ENCODE peak calls at places on chromosome 1, in nine cellular contexts. A, T, V, U, D, B, Z, K and M are unnamed samples.

GRCh38 chr1:11531314-11531870 is 52.4 kb downstream of the DISP3 start:
- DNase-seq in A (no peak), T (no peak), V (no peak), U (no peak), D (no peak), B (no peak), Z (no peak), K (no peak), M (no peak)

GRCh38 chr1:200912737-200913407 is 18.2 kb downstream of the INAVA start:
- DNase-seq in A (no peak), T (no peak), V (no peak), U (no peak), D (no peak), B (no peak), Z (no peak), K (peak), M (no peak)

GRCh38 chr1:14733053-14733778 is 134.7 kb downstream of the KAZN start:
- DNase-seq in A (peak), T (no peak), V (no peak), U (peak), D (no peak), B (no peak), Z (no peak), K (no peak), M (no peak)

GRCh38 chr1:79633456-79633855 is 626.9 kb upstream of the ADGRL4 start:
- DNase-seq in A (no peak), T (no peak), V (peak), U (no peak), D (no peak), B (no peak), Z (no peak), K (no peak), M (no peak)

GRCh38 chr1:99969260-99969728 is 502 bp upstream of the SLC35A3 start:
- DNase-seq in A (no peak), T (no peak), V (no peak), U (no peak), D (no peak), B (peak), Z (no peak), K (no peak), M (no peak)

GRCh38 chr1:22048351-22049192 is 3.9 kb upstream of the CDC42 start:
- DNase-seq in A (peak), T (no peak), V (peak), U (peak), D (no peak), B (peak), Z (no peak), K (no peak), M (no peak)

GRCh38 chr1:111320066-111320879 is 29.6 kb downstream of the CHIA start:
- DNase-seq in A (no peak), T (no peak), V (no peak), U (no peak), D (no peak), B (no peak), Z (no peak), K (no peak), M (no peak)

GRCh38 chr1:78483903-78484302 is 6.9 kb upstream of the PTGFR start:
- DNase-seq in A (no peak), T (no peak), V (peak), U (no peak), D (no peak), B (no peak), Z (no peak), K (no peak), M (no peak)

GRCh38 chr1:24562625-24563024 is 6.7 kb downstream of the NCMAP start:
- DNase-seq in A (no peak), T (no peak), V (no peak), U (no peak), D (no peak), B (peak), Z (no peak), K (no peak), M (no peak)

GRCh38 chr1:111618953-111619634 is 495 bp upstream of the RAP1A start:
- DNase-seq in A (no peak), T (peak), V (no peak), U (no peak), D (no peak), B (no peak), Z (no peak), K (no peak), M (peak)

GRCh38 chr1:213163278-213163711 is 112.3 kb downstream of the RPS6KC1 start:
- DNase-seq in A (no peak), T (no peak), V (no peak), U (no peak), D (no peak), B (no peak), Z (no peak), K (no peak), M (no peak)

GRCh38 chr1:168653567-168653966 is 75.4 kb downstream of the DPT start:
- DNase-seq in A (no peak), T (no peak), V (no peak), U (no peak), D (no peak), B (no peak), Z (no peak), K (no peak), M (peak)

GRCh38 chr1:28553229-28553930 is 495 bp downstream of the TRNAU1AP start:
- DNase-seq in A (no peak), T (peak), V (peak), U (no peak), D (peak), B (no peak), Z (no peak), K (peak), M (peak)

DNA sequence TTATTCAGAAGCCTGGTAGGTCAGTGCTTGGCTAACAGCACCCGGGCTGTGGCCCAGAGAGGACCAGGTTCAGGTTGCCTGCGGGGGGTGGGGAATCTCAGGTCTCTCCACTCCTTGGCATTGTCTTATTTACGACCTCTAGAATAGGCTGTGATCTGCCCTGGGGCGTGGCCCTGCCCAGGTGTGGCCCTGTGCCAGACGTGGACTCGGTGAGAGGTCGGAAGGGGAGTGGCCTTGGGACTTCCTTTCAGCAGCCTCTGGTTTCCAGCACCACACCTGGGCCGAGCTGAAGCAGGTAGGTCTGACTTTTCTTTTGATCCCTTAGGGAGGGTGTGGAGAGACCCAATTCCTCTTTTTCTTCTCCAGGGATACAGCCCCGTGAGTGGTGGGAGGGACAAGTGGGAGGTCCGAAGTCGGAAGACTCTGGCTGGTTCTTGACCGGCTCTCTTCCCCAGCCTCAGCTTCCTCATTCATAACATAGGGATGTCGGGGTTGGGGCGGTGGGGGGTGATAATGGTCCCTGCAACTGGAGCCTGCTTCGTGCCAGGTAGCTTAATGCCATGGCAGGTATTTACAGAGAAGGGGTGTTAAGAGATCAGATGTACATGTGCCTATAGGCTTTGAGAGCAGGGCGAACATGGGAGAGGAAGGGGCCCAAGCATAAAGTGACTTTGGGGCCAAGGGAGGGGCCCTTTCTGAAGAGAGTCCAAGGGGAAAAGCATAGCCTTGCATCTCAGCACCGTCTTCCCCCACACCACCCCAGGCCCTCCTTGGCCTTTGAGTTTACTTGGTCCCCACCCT is 16.5 kb downstream of the ACOT11 start:
- DNase-seq in A (peak), T (peak), V (no peak), U (no peak), D (no peak), B (no peak), Z (no peak), K (no peak), M (no peak)
- TF ChIP-seq POLR2A in A (no peak), T (peak), V (no peak), U (no peak), D (no peak), B (no peak), Z (no peak), K (no peak), M (no peak)

GRCh38 chr1:205827623-205828022 is 14.6 kb upstream of the SLC41A1 start:
- DNase-seq in A (no peak), T (no peak), V (no peak), U (no peak), D (no peak), B (peak), Z (no peak), K (no peak), M (no peak)
- TF ChIP-seq CTCF in A (no peak), T (no peak), V (no peak), U (no peak), D (no peak), B (no peak), Z (no peak), K (no peak), M (no peak)

GRCh38 chr1:159924025-159924790 is 1.1 kb downstream of the TAGLN2 start:
- DNase-seq in A (peak), T (peak), V (peak), U (peak), D (peak), B (peak), Z (peak), K (peak), M (peak)
- TF ChIP-seq POLR2A in A (peak), T (peak), V (peak), U (no peak), D (peak), B (no peak), Z (peak), K (peak), M (no peak)

GRCh38 chr1:207886227-207886626 is 24.7 kb downstream of the CD34 start:
- DNase-seq in A (no peak), T (no peak), V (no peak), U (no peak), D (no peak), B (no peak), Z (no peak), K (no peak), M (no peak)

GRCh38 chr1:207887542-207887941 is 23.4 kb downstream of the CD34 start:
- DNase-seq in A (no peak), T (no peak), V (no peak), U (no peak), D (no peak), B (no peak), Z (no peak), K (no peak), M (no peak)

GRCh38 chr1:207891148-207891547 is 19.8 kb downstream of the CD34 start:
- DNase-seq in A (no peak), T (no peak), V (no peak), U (no peak), D (no peak), B (no peak), Z (no peak), K (no peak), M (no peak)

GRCh38 chr1:207890136-207890738 is 20.7 kb downstream of the CD34 start:
- DNase-seq in A (peak), T (peak), V (peak), U (no peak), D (peak), B (no peak), Z (peak), K (peak), M (peak)

GRCh38 chr1:207888647-207889046 is 22.3 kb downstream of the CD34 start:
- DNase-seq in A (peak), T (peak), V (no peak), U (no peak), D (no peak), B (no peak), Z (peak), K (peak), M (no peak)
- TF ChIP-seq CTCF in A (peak), T (no peak), V (no peak), U (no peak), D (no peak), B (no peak), Z (no peak), K (no peak), M (no peak)

GRCh38 chr1:32817159-32817814 is at the start of the genes S100PBP and YARS1:
- DNase-seq in A (peak), T (peak), V (peak), U (peak), D (peak), B (peak), Z (peak), K (peak), M (peak)
- TF ChIP-seq POLR2A in A (peak), T (peak), V (peak), U (peak), D (peak), B (peak), Z (peak), K (peak), M (peak)